ENCODE peak calls at places on chromosome 6, in seven cellular contexts. One of them, this sample, is unnamed.
A peak's percentile ranks its signal among the peaks of the same experiment; 100 is the strongest.

GRCh38 chr6:13415276-13415675 is 72.1 kb downstream of the GFOD1 start:
- DNase-seq in stimulated activated CD4-positive, alpha-beta T cell treated with anti-CD3 and anti-CD28 coated beads, Interleukin-12 subunit alpha, Interleukin-12 subunit beta, amount 100 ng/mL, for 4 hours: no peak
- DNase-seq in NCI-H226: no peak
- DNase-seq in activated CD4-positive, alpha-beta T cell treated with anti-CD3 and anti-CD28 coated beads, Interleukin-2, amount 50 U/mL, for 1 hour: no peak
- DNase-seq in A549: no peak
- DNase-seq in PC-3: no peak
- DNase-seq in sigmoid colon: no peak
- DNase-seq in this sample: no peak

GRCh38 chr6:132443206-132443605 is 41.9 kb upstream of the MOXD1 start:
- DNase-seq in stimulated activated CD4-positive, alpha-beta T cell treated with anti-CD3 and anti-CD28 coated beads, Interleukin-12 subunit alpha, Interleukin-12 subunit beta, amount 100 ng/mL, for 4 hours: no peak
- DNase-seq in NCI-H226: peak; percentile 68
- DNase-seq in activated CD4-positive, alpha-beta T cell treated with anti-CD3 and anti-CD28 coated beads, Interleukin-2, amount 50 U/mL, for 1 hour: no peak
- DNase-seq in A549: peak; percentile 7
- DNase-seq in PC-3: no peak
- DNase-seq in sigmoid colon: no peak
- DNase-seq in this sample: no peak

GRCh38 chr6:29916741-29917140 is 25.6 kb upstream of the HLA-A start:
- DNase-seq in stimulated activated CD4-positive, alpha-beta T cell treated with anti-CD3 and anti-CD28 coated beads, Interleukin-12 subunit alpha, Interleukin-12 subunit beta, amount 100 ng/mL, for 4 hours: no peak
- DNase-seq in NCI-H226: no peak
- DNase-seq in activated CD4-positive, alpha-beta T cell treated with anti-CD3 and anti-CD28 coated beads, Interleukin-2, amount 50 U/mL, for 1 hour: no peak
- DNase-seq in A549: no peak
- DNase-seq in PC-3: no peak
- DNase-seq in sigmoid colon: no peak
- DNase-seq in this sample: no peak

GRCh38 chr6:24919404-24919892 is 16.3 kb downstream of the RIPOR2 start:
- DNase-seq in stimulated activated CD4-positive, alpha-beta T cell treated with anti-CD3 and anti-CD28 coated beads, Interleukin-12 subunit alpha, Interleukin-12 subunit beta, amount 100 ng/mL, for 4 hours: no peak
- DNase-seq in NCI-H226: no peak
- DNase-seq in activated CD4-positive, alpha-beta T cell treated with anti-CD3 and anti-CD28 coated beads, Interleukin-2, amount 50 U/mL, for 1 hour: no peak
- DNase-seq in A549: no peak
- DNase-seq in PC-3: no peak
- DNase-seq in sigmoid colon: no peak
- DNase-seq in this sample: no peak

GRCh38 chr6:168304752-168305015 is 14.9 kb downstream of the DACT2 start:
- DNase-seq in stimulated activated CD4-positive, alpha-beta T cell treated with anti-CD3 and anti-CD28 coated beads, Interleukin-12 subunit alpha, Interleukin-12 subunit beta, amount 100 ng/mL, for 4 hours: no peak
- DNase-seq in NCI-H226: no peak
- DNase-seq in activated CD4-positive, alpha-beta T cell treated with anti-CD3 and anti-CD28 coated beads, Interleukin-2, amount 50 U/mL, for 1 hour: no peak
- DNase-seq in A549: no peak
- DNase-seq in PC-3: no peak
- DNase-seq in sigmoid colon: no peak
- DNase-seq in this sample: no peak

GRCh38 chr6:166955865-166956443 is 396 bp downstream of the RNASET2 start:
- DNase-seq in stimulated activated CD4-positive, alpha-beta T cell treated with anti-CD3 and anti-CD28 coated beads, Interleukin-12 subunit alpha, Interleukin-12 subunit beta, amount 100 ng/mL, for 4 hours: no peak
- DNase-seq in NCI-H226: peak; percentile 12
- DNase-seq in activated CD4-positive, alpha-beta T cell treated with anti-CD3 and anti-CD28 coated beads, Interleukin-2, amount 50 U/mL, for 1 hour: no peak
- DNase-seq in A549: no peak
- DNase-seq in PC-3: peak; percentile 22
- DNase-seq in sigmoid colon: no peak
- DNase-seq in this sample: peak; percentile 49

GRCh38 chr6:71531841-71532240 is 243.2 kb downstream of the OGFRL1 start:
- DNase-seq in stimulated activated CD4-positive, alpha-beta T cell treated with anti-CD3 and anti-CD28 coated beads, Interleukin-12 subunit alpha, Interleukin-12 subunit beta, amount 100 ng/mL, for 4 hours: no peak
- DNase-seq in NCI-H226: no peak
- DNase-seq in activated CD4-positive, alpha-beta T cell treated with anti-CD3 and anti-CD28 coated beads, Interleukin-2, amount 50 U/mL, for 1 hour: no peak
- DNase-seq in A549: no peak
- DNase-seq in PC-3: no peak
- DNase-seq in sigmoid colon: no peak
- DNase-seq in this sample: no peak

GRCh38 chr6:44264154-44265002 is 973 bp downstream of the NFKBIE start:
- DNase-seq in stimulated activated CD4-positive, alpha-beta T cell treated with anti-CD3 and anti-CD28 coated beads, Interleukin-12 subunit alpha, Interleukin-12 subunit beta, amount 100 ng/mL, for 4 hours: no peak
- DNase-seq in NCI-H226: no peak
- DNase-seq in activated CD4-positive, alpha-beta T cell treated with anti-CD3 and anti-CD28 coated beads, Interleukin-2, amount 50 U/mL, for 1 hour: no peak
- DNase-seq in A549: no peak
- DNase-seq in PC-3: no peak
- DNase-seq in sigmoid colon: no peak
- DNase-seq in this sample: peak; percentile 65

GRCh38 chr6:158605266-158605878 is 39.2 kb downstream of the DYNLT1 start:
- DNase-seq in stimulated activated CD4-positive, alpha-beta T cell treated with anti-CD3 and anti-CD28 coated beads, Interleukin-12 subunit alpha, Interleukin-12 subunit beta, amount 100 ng/mL, for 4 hours: peak; percentile 41
- DNase-seq in NCI-H226: peak; percentile 29
- DNase-seq in activated CD4-positive, alpha-beta T cell treated with anti-CD3 and anti-CD28 coated beads, Interleukin-2, amount 50 U/mL, for 1 hour: peak; percentile 58
- DNase-seq in A549: peak; percentile 73
- DNase-seq in PC-3: peak; percentile 70
- DNase-seq in sigmoid colon: no peak
- DNase-seq in this sample: peak; percentile 50

GRCh38 chr6:44257007-44257752 is at the start of gene SLC35B2:
- DNase-seq in stimulated activated CD4-positive, alpha-beta T cell treated with anti-CD3 and anti-CD28 coated beads, Interleukin-12 subunit alpha, Interleukin-12 subunit beta, amount 100 ng/mL, for 4 hours: peak; percentile 65
- DNase-seq in NCI-H226: peak; percentile 81
- DNase-seq in activated CD4-positive, alpha-beta T cell treated with anti-CD3 and anti-CD28 coated beads, Interleukin-2, amount 50 U/mL, for 1 hour: peak; percentile 59
- DNase-seq in A549: peak; percentile 55
- DNase-seq in PC-3: peak; percentile 72
- DNase-seq in sigmoid colon: peak; percentile 84
- DNase-seq in this sample: no peak

GRCh38 chr6:146915671-146916127 is 288.5 kb upstream of the STXBP5 start:
- DNase-seq in stimulated activated CD4-positive, alpha-beta T cell treated with anti-CD3 and anti-CD28 coated beads, Interleukin-12 subunit alpha, Interleukin-12 subunit beta, amount 100 ng/mL, for 4 hours: no peak
- DNase-seq in NCI-H226: peak; percentile 76
- DNase-seq in activated CD4-positive, alpha-beta T cell treated with anti-CD3 and anti-CD28 coated beads, Interleukin-2, amount 50 U/mL, for 1 hour: no peak
- DNase-seq in A549: peak; percentile 16
- DNase-seq in PC-3: peak; percentile 60
- DNase-seq in sigmoid colon: no peak
- DNase-seq in this sample: no peak

GRCh38 chr6:16511723-16512584 is 249.3 kb downstream of the ATXN1 start:
- DNase-seq in stimulated activated CD4-positive, alpha-beta T cell treated with anti-CD3 and anti-CD28 coated beads, Interleukin-12 subunit alpha, Interleukin-12 subunit beta, amount 100 ng/mL, for 4 hours: no peak
- DNase-seq in NCI-H226: no peak
- DNase-seq in activated CD4-positive, alpha-beta T cell treated with anti-CD3 and anti-CD28 coated beads, Interleukin-2, amount 50 U/mL, for 1 hour: peak; percentile 40
- DNase-seq in A549: no peak
- DNase-seq in PC-3: no peak
- DNase-seq in sigmoid colon: no peak
- DNase-seq in this sample: no peak

GRCh38 chr6:35489995-35490791 is 6.7 kb downstream of the TEAD3 start:
- DNase-seq in stimulated activated CD4-positive, alpha-beta T cell treated with anti-CD3 and anti-CD28 coated beads, Interleukin-12 subunit alpha, Interleukin-12 subunit beta, amount 100 ng/mL, for 4 hours: no peak
- DNase-seq in NCI-H226: no peak
- DNase-seq in activated CD4-positive, alpha-beta T cell treated with anti-CD3 and anti-CD28 coated beads, Interleukin-2, amount 50 U/mL, for 1 hour: no peak
- DNase-seq in A549: no peak
- DNase-seq in PC-3: no peak
- DNase-seq in sigmoid colon: peak; percentile 98
- DNase-seq in this sample: no peak

GRCh38 chr6:131135244-131136020 is at the start of gene AKAP7:
- DNase-seq in stimulated activated CD4-positive, alpha-beta T cell treated with anti-CD3 and anti-CD28 coated beads, Interleukin-12 subunit alpha, Interleukin-12 subunit beta, amount 100 ng/mL, for 4 hours: peak; percentile 56
- DNase-seq in NCI-H226: peak; percentile 30
- DNase-seq in activated CD4-positive, alpha-beta T cell treated with anti-CD3 and anti-CD28 coated beads, Interleukin-2, amount 50 U/mL, for 1 hour: peak; percentile 42
- DNase-seq in A549: peak; percentile 74
- DNase-seq in PC-3: peak; percentile 64
- DNase-seq in sigmoid colon: peak; percentile 84
- DNase-seq in this sample: peak; percentile 80

GRCh38 chr6:6918216-6918983 is 189.4 kb upstream of the RREB1 start:
- DNase-seq in stimulated activated CD4-positive, alpha-beta T cell treated with anti-CD3 and anti-CD28 coated beads, Interleukin-12 subunit alpha, Interleukin-12 subunit beta, amount 100 ng/mL, for 4 hours: peak; percentile 73
- DNase-seq in NCI-H226: peak; percentile 62
- DNase-seq in activated CD4-positive, alpha-beta T cell treated with anti-CD3 and anti-CD28 coated beads, Interleukin-2, amount 50 U/mL, for 1 hour: no peak
- DNase-seq in A549: peak; percentile 44
- DNase-seq in PC-3: peak; percentile 75
- DNase-seq in sigmoid colon: no peak
- DNase-seq in this sample: no peak

GRCh38 chr6:160129886-160130615 is 8.4 kb downstream of the SLC22A1 start:
- DNase-seq in stimulated activated CD4-positive, alpha-beta T cell treated with anti-CD3 and anti-CD28 coated beads, Interleukin-12 subunit alpha, Interleukin-12 subunit beta, amount 100 ng/mL, for 4 hours: no peak
- DNase-seq in NCI-H226: no peak
- DNase-seq in activated CD4-positive, alpha-beta T cell treated with anti-CD3 and anti-CD28 coated beads, Interleukin-2, amount 50 U/mL, for 1 hour: no peak
- DNase-seq in A549: no peak
- DNase-seq in PC-3: no peak
- DNase-seq in sigmoid colon: no peak
- DNase-seq in this sample: no peak

GRCh38 chr6:3163248-3163594 is 5.9 kb upstream of the TUBB2A start:
- DNase-seq in stimulated activated CD4-positive, alpha-beta T cell treated with anti-CD3 and anti-CD28 coated beads, Interleukin-12 subunit alpha, Interleukin-12 subunit beta, amount 100 ng/mL, for 4 hours: no peak
- DNase-seq in NCI-H226: no peak
- DNase-seq in activated CD4-positive, alpha-beta T cell treated with anti-CD3 and anti-CD28 coated beads, Interleukin-2, amount 50 U/mL, for 1 hour: no peak
- DNase-seq in A549: no peak
- DNase-seq in PC-3: no peak
- DNase-seq in sigmoid colon: no peak
- DNase-seq in this sample: no peak

GRCh38 chr6:169966312-169967181 is 215.1 kb downstream of the ERMARD start:
- DNase-seq in stimulated activated CD4-positive, alpha-beta T cell treated with anti-CD3 and anti-CD28 coated beads, Interleukin-12 subunit alpha, Interleukin-12 subunit beta, amount 100 ng/mL, for 4 hours: no peak
- DNase-seq in NCI-H226: no peak
- DNase-seq in activated CD4-positive, alpha-beta T cell treated with anti-CD3 and anti-CD28 coated beads, Interleukin-2, amount 50 U/mL, for 1 hour: no peak
- DNase-seq in A549: no peak
- DNase-seq in PC-3: no peak
- DNase-seq in sigmoid colon: peak; percentile 58
- DNase-seq in this sample: peak; percentile 26

GRCh38 chr6:11730645-11731044 is 48.0 kb downstream of the ADTRP start:
- DNase-seq in stimulated activated CD4-positive, alpha-beta T cell treated with anti-CD3 and anti-CD28 coated beads, Interleukin-12 subunit alpha, Interleukin-12 subunit beta, amount 100 ng/mL, for 4 hours: no peak
- DNase-seq in NCI-H226: no peak
- DNase-seq in activated CD4-positive, alpha-beta T cell treated with anti-CD3 and anti-CD28 coated beads, Interleukin-2, amount 50 U/mL, for 1 hour: no peak
- DNase-seq in A549: no peak
- DNase-seq in PC-3: no peak
- DNase-seq in sigmoid colon: no peak
- DNase-seq in this sample: no peak

GRCh38 chr6:154569136-154569862 is 58.8 kb upstream of the CNKSR3 start:
- DNase-seq in stimulated activated CD4-positive, alpha-beta T cell treated with anti-CD3 and anti-CD28 coated beads, Interleukin-12 subunit alpha, Interleukin-12 subunit beta, amount 100 ng/mL, for 4 hours: no peak
- DNase-seq in NCI-H226: no peak
- DNase-seq in activated CD4-positive, alpha-beta T cell treated with anti-CD3 and anti-CD28 coated beads, Interleukin-2, amount 50 U/mL, for 1 hour: no peak
- DNase-seq in A549: no peak
- DNase-seq in PC-3: no peak
- DNase-seq in sigmoid colon: no peak
- DNase-seq in this sample: no peak

GRCh38 chr6:52389626-52390360 is 27.8 kb downstream of the PAQR8 start:
- DNase-seq in stimulated activated CD4-positive, alpha-beta T cell treated with anti-CD3 and anti-CD28 coated beads, Interleukin-12 subunit alpha, Interleukin-12 subunit beta, amount 100 ng/mL, for 4 hours: no peak
- DNase-seq in NCI-H226: peak; percentile 81
- DNase-seq in activated CD4-positive, alpha-beta T cell treated with anti-CD3 and anti-CD28 coated beads, Interleukin-2, amount 50 U/mL, for 1 hour: peak; percentile 39
- DNase-seq in A549: peak; percentile 2
- DNase-seq in PC-3: peak; percentile 91
- DNase-seq in sigmoid colon: no peak
- DNase-seq in this sample: peak; percentile 53

GRCh38 chr6:37460805-37461204 is 27.8 kb downstream of the CMTR1 start:
- DNase-seq in stimulated activated CD4-positive, alpha-beta T cell treated with anti-CD3 and anti-CD28 coated beads, Interleukin-12 subunit alpha, Interleukin-12 subunit beta, amount 100 ng/mL, for 4 hours: no peak
- DNase-seq in NCI-H226: no peak
- DNase-seq in activated CD4-positive, alpha-beta T cell treated with anti-CD3 and anti-CD28 coated beads, Interleukin-2, amount 50 U/mL, for 1 hour: no peak
- DNase-seq in A549: no peak
- DNase-seq in PC-3: no peak
- DNase-seq in sigmoid colon: no peak
- DNase-seq in this sample: no peak

GRCh38 chr6:7720346-7720745 is 5.6 kb upstream of the BMP6 start:
- DNase-seq in stimulated activated CD4-positive, alpha-beta T cell treated with anti-CD3 and anti-CD28 coated beads, Interleukin-12 subunit alpha, Interleukin-12 subunit beta, amount 100 ng/mL, for 4 hours: no peak
- DNase-seq in NCI-H226: no peak
- DNase-seq in activated CD4-positive, alpha-beta T cell treated with anti-CD3 and anti-CD28 coated beads, Interleukin-2, amount 50 U/mL, for 1 hour: no peak
- DNase-seq in A549: no peak
- DNase-seq in PC-3: no peak
- DNase-seq in sigmoid colon: no peak
- DNase-seq in this sample: no peak

GRCh38 chr6:45679631-45680030 is 301.9 kb upstream of the SUPT3H start:
- DNase-seq in stimulated activated CD4-positive, alpha-beta T cell treated with anti-CD3 and anti-CD28 coated beads, Interleukin-12 subunit alpha, Interleukin-12 subunit beta, amount 100 ng/mL, for 4 hours: no peak
- DNase-seq in NCI-H226: no peak
- DNase-seq in activated CD4-positive, alpha-beta T cell treated with anti-CD3 and anti-CD28 coated beads, Interleukin-2, amount 50 U/mL, for 1 hour: no peak
- DNase-seq in A549: no peak
- DNase-seq in PC-3: no peak
- DNase-seq in sigmoid colon: no peak
- DNase-seq in this sample: no peak

GRCh38 chr6:158459726-158460125 is 100.2 kb upstream of the TMEM181 start:
- DNase-seq in stimulated activated CD4-positive, alpha-beta T cell treated with anti-CD3 and anti-CD28 coated beads, Interleukin-12 subunit alpha, Interleukin-12 subunit beta, amount 100 ng/mL, for 4 hours: no peak
- DNase-seq in NCI-H226: no peak
- DNase-seq in activated CD4-positive, alpha-beta T cell treated with anti-CD3 and anti-CD28 coated beads, Interleukin-2, amount 50 U/mL, for 1 hour: no peak
- DNase-seq in A549: no peak
- DNase-seq in PC-3: no peak
- DNase-seq in sigmoid colon: no peak
- DNase-seq in this sample: no peak

GRCh38 chr6:161411265-161411944 is 137.5 kb upstream of the AGPAT4 start:
- DNase-seq in stimulated activated CD4-positive, alpha-beta T cell treated with anti-CD3 and anti-CD28 coated beads, Interleukin-12 subunit alpha, Interleukin-12 subunit beta, amount 100 ng/mL, for 4 hours: no peak
- DNase-seq in NCI-H226: peak; percentile 46
- DNase-seq in activated CD4-positive, alpha-beta T cell treated with anti-CD3 and anti-CD28 coated beads, Interleukin-2, amount 50 U/mL, for 1 hour: no peak
- DNase-seq in A549: peak; percentile 25
- DNase-seq in PC-3: peak; percentile 20
- DNase-seq in sigmoid colon: no peak
- DNase-seq in this sample: no peak

GRCh38 chr6:45541934-45542333 is 164.2 kb upstream of the SUPT3H start:
- DNase-seq in stimulated activated CD4-positive, alpha-beta T cell treated with anti-CD3 and anti-CD28 coated beads, Interleukin-12 subunit alpha, Interleukin-12 subunit beta, amount 100 ng/mL, for 4 hours: no peak
- DNase-seq in NCI-H226: no peak
- DNase-seq in activated CD4-positive, alpha-beta T cell treated with anti-CD3 and anti-CD28 coated beads, Interleukin-2, amount 50 U/mL, for 1 hour: no peak
- DNase-seq in A549: no peak
- DNase-seq in PC-3: no peak
- DNase-seq in sigmoid colon: no peak
- DNase-seq in this sample: no peak

GRCh38 chr6:42046491-42047219 is 3.7 kb upstream of the TAF8 start:
- DNase-seq in stimulated activated CD4-positive, alpha-beta T cell treated with anti-CD3 and anti-CD28 coated beads, Interleukin-12 subunit alpha, Interleukin-12 subunit beta, amount 100 ng/mL, for 4 hours: no peak
- DNase-seq in NCI-H226: peak; percentile 61
- DNase-seq in activated CD4-positive, alpha-beta T cell treated with anti-CD3 and anti-CD28 coated beads, Interleukin-2, amount 50 U/mL, for 1 hour: no peak
- DNase-seq in A549: no peak
- DNase-seq in PC-3: no peak
- DNase-seq in sigmoid colon: peak; percentile 61
- DNase-seq in this sample: no peak

GRCh38 chr6:147905721-147906120 is 397.2 kb downstream of the SAMD5 start:
- DNase-seq in stimulated activated CD4-positive, alpha-beta T cell treated with anti-CD3 and anti-CD28 coated beads, Interleukin-12 subunit alpha, Interleukin-12 subunit beta, amount 100 ng/mL, for 4 hours: no peak
- DNase-seq in NCI-H226: no peak
- DNase-seq in activated CD4-positive, alpha-beta T cell treated with anti-CD3 and anti-CD28 coated beads, Interleukin-2, amount 50 U/mL, for 1 hour: no peak
- DNase-seq in A549: no peak
- DNase-seq in PC-3: no peak
- DNase-seq in sigmoid colon: no peak
- DNase-seq in this sample: no peak

GRCh38 chr6:129889580-129889979 is 28.5 kb upstream of the TMEM244 start:
- DNase-seq in stimulated activated CD4-positive, alpha-beta T cell treated with anti-CD3 and anti-CD28 coated beads, Interleukin-12 subunit alpha, Interleukin-12 subunit beta, amount 100 ng/mL, for 4 hours: no peak
- DNase-seq in NCI-H226: peak; percentile 80
- DNase-seq in activated CD4-positive, alpha-beta T cell treated with anti-CD3 and anti-CD28 coated beads, Interleukin-2, amount 50 U/mL, for 1 hour: no peak
- DNase-seq in A549: no peak
- DNase-seq in PC-3: peak; percentile 90
- DNase-seq in sigmoid colon: no peak
- DNase-seq in this sample: no peak

GRCh38 chr6:41546866-41547798 is 951 bp downstream of the FOXP4 start:
- DNase-seq in stimulated activated CD4-positive, alpha-beta T cell treated with anti-CD3 and anti-CD28 coated beads, Interleukin-12 subunit alpha, Interleukin-12 subunit beta, amount 100 ng/mL, for 4 hours: peak; percentile 36
- DNase-seq in NCI-H226: peak; percentile 45
- DNase-seq in activated CD4-positive, alpha-beta T cell treated with anti-CD3 and anti-CD28 coated beads, Interleukin-2, amount 50 U/mL, for 1 hour: peak; percentile 23
- DNase-seq in A549: peak; percentile 20
- DNase-seq in PC-3: peak; percentile 33
- DNase-seq in sigmoid colon: no peak
- DNase-seq in this sample: no peak

GRCh38 chr6:9921366-9921765 is 493.5 kb downstream of the TFAP2A start:
- DNase-seq in stimulated activated CD4-positive, alpha-beta T cell treated with anti-CD3 and anti-CD28 coated beads, Interleukin-12 subunit alpha, Interleukin-12 subunit beta, amount 100 ng/mL, for 4 hours: no peak
- DNase-seq in NCI-H226: no peak
- DNase-seq in activated CD4-positive, alpha-beta T cell treated with anti-CD3 and anti-CD28 coated beads, Interleukin-2, amount 50 U/mL, for 1 hour: no peak
- DNase-seq in A549: no peak
- DNase-seq in PC-3: peak; percentile 33
- DNase-seq in sigmoid colon: no peak
- DNase-seq in this sample: no peak

GRCh38 chr6:126176266-126176665 is 163.6 kb upstream of the CENPW start:
- DNase-seq in stimulated activated CD4-positive, alpha-beta T cell treated with anti-CD3 and anti-CD28 coated beads, Interleukin-12 subunit alpha, Interleukin-12 subunit beta, amount 100 ng/mL, for 4 hours: no peak
- DNase-seq in NCI-H226: no peak
- DNase-seq in activated CD4-positive, alpha-beta T cell treated with anti-CD3 and anti-CD28 coated beads, Interleukin-2, amount 50 U/mL, for 1 hour: no peak
- DNase-seq in A549: peak; percentile 34
- DNase-seq in PC-3: peak; percentile 46
- DNase-seq in sigmoid colon: no peak
- DNase-seq in this sample: no peak

GRCh38 chr6:3566812-3567211 is 110.0 kb upstream of the SLC22A23 start:
- DNase-seq in stimulated activated CD4-positive, alpha-beta T cell treated with anti-CD3 and anti-CD28 coated beads, Interleukin-12 subunit alpha, Interleukin-12 subunit beta, amount 100 ng/mL, for 4 hours: no peak
- DNase-seq in NCI-H226: no peak
- DNase-seq in activated CD4-positive, alpha-beta T cell treated with anti-CD3 and anti-CD28 coated beads, Interleukin-2, amount 50 U/mL, for 1 hour: no peak
- DNase-seq in A549: no peak
- DNase-seq in PC-3: no peak
- DNase-seq in sigmoid colon: no peak
- DNase-seq in this sample: no peak

GRCh38 chr6:108653864-108654402 is 93.2 kb downstream of the FOXO3 start:
- DNase-seq in stimulated activated CD4-positive, alpha-beta T cell treated with anti-CD3 and anti-CD28 coated beads, Interleukin-12 subunit alpha, Interleukin-12 subunit beta, amount 100 ng/mL, for 4 hours: no peak
- DNase-seq in NCI-H226: peak; percentile 22
- DNase-seq in activated CD4-positive, alpha-beta T cell treated with anti-CD3 and anti-CD28 coated beads, Interleukin-2, amount 50 U/mL, for 1 hour: no peak
- DNase-seq in A549: no peak
- DNase-seq in PC-3: peak; percentile 14
- DNase-seq in sigmoid colon: peak; percentile 85
- DNase-seq in this sample: peak; percentile 49

GRCh38 chr6:140789466-140789865 is 1343.3 kb upstream of the GJE1 start:
- DNase-seq in stimulated activated CD4-positive, alpha-beta T cell treated with anti-CD3 and anti-CD28 coated beads, Interleukin-12 subunit alpha, Interleukin-12 subunit beta, amount 100 ng/mL, for 4 hours: no peak
- DNase-seq in NCI-H226: no peak
- DNase-seq in activated CD4-positive, alpha-beta T cell treated with anti-CD3 and anti-CD28 coated beads, Interleukin-2, amount 50 U/mL, for 1 hour: no peak
- DNase-seq in A549: no peak
- DNase-seq in PC-3: no peak
- DNase-seq in sigmoid colon: no peak
- DNase-seq in this sample: no peak

GRCh38 chr6:137552146-137552545 is 58.0 kb upstream of the OLIG3 start:
- DNase-seq in stimulated activated CD4-positive, alpha-beta T cell treated with anti-CD3 and anti-CD28 coated beads, Interleukin-12 subunit alpha, Interleukin-12 subunit beta, amount 100 ng/mL, for 4 hours: no peak
- DNase-seq in NCI-H226: no peak
- DNase-seq in activated CD4-positive, alpha-beta T cell treated with anti-CD3 and anti-CD28 coated beads, Interleukin-2, amount 50 U/mL, for 1 hour: no peak
- DNase-seq in A549: no peak
- DNase-seq in PC-3: no peak
- DNase-seq in sigmoid colon: no peak
- DNase-seq in this sample: no peak

This sample was measured in lung.